ENCODE peak calls at places on chromosomes 11 and 22, in ten cellular contexts. B is stimulated activated CD4-positive, alpha-beta T cell treated with anti-CD3 and anti-CD28 coated beads, Interleukin-1b, Interleukin-23, amount 100 ng/mL, for 1 hour; W is stimulated activated naive B cell treated with anti-CD40 and anti-IgM and Interleukin-4, amounts not matched to agents 10 μg/mL and 1 μg/mL and 100 μg/mL, for 72 hours; D is iris pigment epithelial cell; X is PC-9; T is colonic mucosa; H is stimulated activated CD8-positive, alpha-beta memory T cell treated with anti-CD3 and anti-CD28 coated beads, Interleukin-2, amount 100 ng/mL, for 1 hour; J is AG08395; Q is right lobe of liver; C is NCI-H524. L is an unnamed sample.
A peak's percentile ranks its signal among the peaks of the same experiment; 100 is the strongest.

GRCh38 chr11:106943089-106943488 is 75.2 kb downstream of the GUCY1A2 start:
- DNase-seq in D (no peak), W (no peak), C (peak; percentile 33), X (no peak), H (no peak), B (no peak), Q (no peak), T (no peak), J (no peak), L (no peak)

GRCh38 chr11:125036933-125037332 is 26.2 kb upstream of the SLC37A2 start:
- DNase-seq in D (peak; percentile 89), T (no peak), W (no peak), Q (no peak), B (no peak), H (no peak), X (peak; percentile 59), J (peak; percentile 74), C (no peak), L (no peak)

GRCh38 chr22:49323751-49324415 is 503.8 kb downstream of the BRD1 start:
- DNase-seq in J (no peak), X (no peak), B (no peak), T (no peak), W (no peak), H (no peak), C (no peak), Q (no peak), D (no peak), L (no peak)

GRCh38 chr11:28123151-28123571 is 15.0 kb downstream of the METTL15 start:
- DNase-seq in D (peak; percentile 87), C (no peak), X (no peak), H (no peak), W (no peak), Q (no peak), J (no peak), T (no peak), B (no peak), L (no peak)

GRCh38 chr11:101759771-101760450 is 154.9 kb upstream of the CEP126 start:
- DNase-seq in W (no peak), T (no peak), B (no peak), X (no peak), H (no peak), C (no peak), D (no peak), Q (no peak), J (peak; percentile 8), L (no peak)

GRCh38 chr11:12126352-12127019 is 16.1 kb downstream of the MICAL2 start:
- DNase-seq in H (no peak), T (no peak), C (no peak), J (peak; percentile 80), B (no peak), X (peak; percentile 80), D (peak; percentile 93), W (no peak), Q (no peak), L (no peak)

GRCh38 chr11:62710001-62710345 is 2.5 kb downstream of the GNG3 start:
- DNase-seq in J (peak; percentile 33), X (no peak), C (no peak), B (no peak), D (peak; percentile 52), W (no peak), T (peak; percentile 45), Q (no peak), H (no peak), L (no peak)

GRCh38 chr11:87428266-87428665 is 390.5 kb downstream of the TMEM135 start:
- DNase-seq in J (no peak), W (no peak), X (peak; percentile 67), H (no peak), C (no peak), T (no peak), D (peak; percentile 17), Q (no peak), B (no peak), L (no peak)

GRCh38 chr11:38582756-38583155 is 1984.7 kb upstream of the RAG2 start:
- DNase-seq in B (no peak), C (no peak), W (no peak), X (no peak), J (no peak), D (no peak), T (no peak), H (no peak), Q (no peak), L (no peak)

GRCh38 chr11:59208956-59209355 is 3.8 kb downstream of the MPEG1 start:
- DNase-seq in T (no peak), W (no peak), Q (no peak), H (no peak), J (no peak), C (no peak), D (peak; percentile 69), B (no peak), X (no peak), L (no peak)

GRCh38 chr22:45159652-45160462 is 3.9 kb upstream of the NUP50 start:
- DNase-seq in H (no peak), Q (no peak), D (peak; percentile 82), B (no peak), C (no peak), X (no peak), W (no peak), T (peak; percentile 49), J (no peak), L (no peak)

GRCh38 chr11:28228196-28228595 is 120.0 kb downstream of the METTL15 start:
- DNase-seq in Q (no peak), J (no peak), W (no peak), T (no peak), H (no peak), X (no peak), C (no peak), D (peak; percentile 78), B (no peak), L (no peak)

GRCh38 chr11:6413791-6414231 is 5.1 kb downstream of the APBB1 start:
- DNase-seq in H (no peak), T (no peak), D (no peak), Q (no peak), W (no peak), B (peak; percentile 36), X (no peak), J (peak; percentile 72), C (no peak), L (no peak)

GRCh38 chr11:132028380-132029240 is 658.2 kb downstream of the NTM start:
- DNase-seq in J (peak; percentile 32), B (no peak), C (peak; percentile 11), D (peak; percentile 76), W (peak; percentile 1), H (no peak), Q (no peak), T (peak; percentile 31), X (no peak), L (peak; percentile 8)

GRCh38 chr11:36139767-36140166 is 149.5 kb downstream of the COMMD9 start:
- DNase-seq in B (no peak), W (no peak), J (no peak), X (no peak), D (no peak), C (no peak), H (no peak), T (no peak), Q (no peak), L (no peak)

GRCh38 chr11:85823816-85824215 is 12.9 kb upstream of the SYTL2 start:
- DNase-seq in T (no peak), H (peak; percentile 24), X (no peak), W (no peak), Q (no peak), B (no peak), D (no peak), J (no peak), C (no peak), L (no peak)

GRCh38 chr11:3221408-3222002 is 2.9 kb upstream of the MRGPRG start:
- DNase-seq in B (no peak), X (no peak), J (no peak), Q (no peak), W (no peak), H (no peak), T (peak; percentile 15), D (no peak), C (no peak), L (no peak)

GRCh38 chr22:38802671-38803121 is 8.8 kb upstream of the DNAL4 start:
- DNase-seq in Q (no peak), T (peak; percentile 28), D (peak; percentile 96), B (no peak), H (no peak), W (no peak), X (peak; percentile 99), J (peak; percentile 95), C (no peak), L (no peak)

GRCh38 chr11:108666373-108666772 is 1.5 kb downstream of the DDX10 start:
- DNase-seq in W (no peak), D (peak; percentile 18), C (no peak), H (no peak), T (no peak), J (no peak), X (no peak), Q (no peak), B (no peak), L (no peak)

GRCh38 chr11:84923489-84923888 is 703.7 kb downstream of the DLG2 start:
- DNase-seq in Q (no peak), T (no peak), H (no peak), D (no peak), J (no peak), C (no peak), W (no peak), X (no peak), B (no peak), L (no peak)

GRCh38 chr11:5892908-5893307 is at the start of gene OR52E5:
- DNase-seq in Q (no peak), X (no peak), T (no peak), W (no peak), D (no peak), J (no peak), C (no peak), H (no peak), B (no peak), L (no peak)

GRCh38 chr22:23822101-23822671 is 16.6 kb downstream of the DERL3 start:
- DNase-seq in D (no peak), J (no peak), B (no peak), H (no peak), T (no peak), Q (peak; percentile 34), C (no peak), W (no peak), X (no peak), L (no peak)

GRCh38 chr11:65498042-65498726 is 661 bp upstream of the MALAT1 start:
- DNase-seq in C (peak; percentile 45), W (peak; percentile 49), B (no peak), J (no peak), D (peak; percentile 70), Q (peak; percentile 66), X (peak; percentile 65), T (no peak), H (peak; percentile 41), L (no peak)

GRCh38 chr22:19196841-19197612 is 18.5 kb upstream of the SLC25A1 start:
- DNase-seq in Q (no peak), D (no peak), T (no peak), C (no peak), W (no peak), J (no peak), H (no peak), X (no peak), B (no peak), L (no peak)

GRCh38 chr22:37742374-37743092 is 45.7 kb downstream of the TRIOBP start:
- DNase-seq in W (no peak), D (peak; percentile 91), X (peak; percentile 98), H (no peak), T (no peak), J (peak; percentile 74), B (no peak), C (no peak), Q (no peak), L (no peak)

GRCh38 chr11:469684-470667 is 19.9 kb downstream of the PTDSS2 start:
- DNase-seq in Q (peak; percentile 86), W (no peak), T (peak; percentile 67), D (peak; percentile 86), X (no peak), C (no peak), H (no peak), J (peak; percentile 96), B (no peak), L (no peak)

GRCh38 chr22:43066844-43067385 is 22.3 kb downstream of the TTLL1 start:
- DNase-seq in D (peak; percentile 79), C (no peak), H (no peak), Q (no peak), B (no peak), J (peak; percentile 44), T (no peak), X (peak; percentile 63), W (no peak), L (no peak)

GRCh38 chr11:35303596-35304392 is 115.6 kb downstream of the SLC1A2 start:
- DNase-seq in T (peak; percentile 54), D (peak; percentile 88), X (peak; percentile 97), H (no peak), W (no peak), Q (peak; percentile 66), C (no peak), J (peak; percentile 81), B (no peak), L (no peak)